ENCODE peak calls at places on chromosomes 6 and 20, in seven cellular contexts. A is progenitor cell of endocrine pancreas, G is upper lobe of left lung, H is AG09309, O is IMR-90, M is cardiac fibroblast, J is brain microvascular endothelial cell. Y is an unnamed sample.

GRCh38 chr6:27066802-27067201 is 180.7 kb upstream of the PRSS16 start:
- DNase-seq in A (no peak), G (no peak), H (no peak), O (no peak), M (no peak), J (no peak), Y (no peak)

GRCh38 chr20:24503352-24503931 is 34.0 kb downstream of the SYNDIG1 start:
- DNase-seq in A (no peak), G (no peak), H (no peak), O (peak), M (peak), J (peak), Y (peak)

GRCh38 chr20:38278150-38278549 is 17.6 kb upstream of the KIAA1755 start:
- DNase-seq in A (no peak), G (no peak), H (no peak), O (peak), M (no peak), J (peak), Y (no peak)

GRCh38 chr6:138293428-138293827 is 75.1 kb upstream of the PBOV1 start:
- DNase-seq in A (no peak), G (no peak), H (peak), O (no peak), M (no peak), J (no peak), Y (peak)

GRCh38 chr6:135667694-135668455 is 170.3 kb upstream of the AHI1 start:
- DNase-seq in A (no peak), G (peak), H (peak), O (peak), M (peak), J (peak), Y (no peak)

GRCh38 chr6:53148684-53149083 is at the start of gene GCM1:
- DNase-seq in A (no peak), G (no peak), H (no peak), O (no peak), M (no peak), J (no peak), Y (no peak)

GRCh38 chr6:154548130-154548830 is 37.8 kb upstream of the CNKSR3 start:
- DNase-seq in A (no peak), G (peak), H (no peak), O (peak), M (peak), J (peak), Y (peak)

GRCh38 chr6:119966484-119966883 is 616.9 kb upstream of the MAN1A1 start:
- DNase-seq in A (no peak), G (no peak), H (no peak), O (no peak), M (no peak), J (no peak), Y (no peak)

GRCh38 chr6:75893058-75893775 is 144.2 kb downstream of the MYO6 start:
- DNase-seq in A (no peak), G (no peak), H (peak), O (peak), M (peak), J (peak), Y (peak)

GRCh38 chr6:150204705-150205472 is 62.0 kb downstream of the PPP1R14C start:
- DNase-seq in A (no peak), G (peak), H (no peak), O (no peak), M (no peak), J (no peak), Y (peak)

GRCh38 chr20:50837532-50838321 is 42.9 kb downstream of the BCAS4 start:
- DNase-seq in A (no peak), G (no peak), H (peak), O (peak), M (peak), J (peak), Y (peak)

GRCh38 chr20:8303651-8304050 is 171.6 kb downstream of the PLCB1 start:
- DNase-seq in A (no peak), G (no peak), H (no peak), O (no peak), M (no peak), J (no peak), Y (no peak)

GRCh38 chr6:36387440-36388303 is at the start of gene ETV7:
- DNase-seq in A (no peak), G (peak), H (no peak), O (peak), M (peak), J (no peak), Y (peak)

GRCh38 chr20:62995898-62996595 is 10.7 kb downstream of the BHLHE23 start:
- DNase-seq in A (no peak), G (no peak), H (no peak), O (no peak), M (no peak), J (no peak), Y (no peak)

GRCh38 chr6:36947570-36948351 is 6.8 kb upstream of the PI16 start:
- DNase-seq in A (no peak), G (peak), H (no peak), O (peak), M (no peak), J (no peak), Y (no peak)

GRCh38 chr6:145813285-145814034 is 1.1 kb downstream of the FBXO30 start:
- DNase-seq in A (no peak), G (no peak), H (peak), O (peak), M (peak), J (peak), Y (peak)

GRCh38 chr20:33053291-33054106 is at the start of gene BPIFB3:
- DNase-seq in A (no peak), G (no peak), H (no peak), O (no peak), M (no peak), J (no peak), Y (no peak)

GRCh38 chr6:42406296-42407280 is 45.1 kb downstream of the TRERF1 start:
- DNase-seq in A (no peak), G (no peak), H (no peak), O (peak), M (peak), J (peak), Y (peak)

GRCh38 chr6:149871182-149871581 is 7.0 kb upstream of the LRP11 start:
- DNase-seq in A (no peak), G (no peak), H (no peak), O (no peak), M (no peak), J (no peak), Y (no peak)

GRCh38 chr6:109788687-109789086 is 97.6 kb downstream of the FIG4 start:
- DNase-seq in A (no peak), G (no peak), H (no peak), O (no peak), M (peak), J (no peak), Y (no peak)

GRCh38 chr20:59151820-59152219 is 11.8 kb upstream of the ZNF831 start:
- DNase-seq in A (no peak), G (no peak), H (no peak), O (no peak), M (no peak), J (no peak), Y (no peak)

GRCh38 chr20:21102252-21102609 is 3.9 kb downstream of the LINC00237 start:
- DNase-seq in A (no peak), G (no peak), H (no peak), O (no peak), M (no peak), J (no peak), Y (peak)

GRCh38 chr6:143896096-143896880 is 32.0 kb downstream of the ZC2HC1B start:
- DNase-seq in A (no peak), G (peak), H (no peak), O (no peak), M (no peak), J (no peak), Y (peak)

GRCh38 chr6:35213824-35214756 is at the start of gene SCUBE3:
- DNase-seq in A (peak), G (no peak), H (no peak), O (peak), M (peak), J (peak), Y (peak)

GRCh38 chr20:45971675-45972499 is at the start of gene ZNF335:
- DNase-seq in A (peak), G (peak), H (peak), O (peak), M (peak), J (peak), Y (peak)
- TF ChIP-seq CTCF in A (peak), G (peak), H (no peak), O (peak), M (peak), J (peak), Y (no peak)

DNA sequence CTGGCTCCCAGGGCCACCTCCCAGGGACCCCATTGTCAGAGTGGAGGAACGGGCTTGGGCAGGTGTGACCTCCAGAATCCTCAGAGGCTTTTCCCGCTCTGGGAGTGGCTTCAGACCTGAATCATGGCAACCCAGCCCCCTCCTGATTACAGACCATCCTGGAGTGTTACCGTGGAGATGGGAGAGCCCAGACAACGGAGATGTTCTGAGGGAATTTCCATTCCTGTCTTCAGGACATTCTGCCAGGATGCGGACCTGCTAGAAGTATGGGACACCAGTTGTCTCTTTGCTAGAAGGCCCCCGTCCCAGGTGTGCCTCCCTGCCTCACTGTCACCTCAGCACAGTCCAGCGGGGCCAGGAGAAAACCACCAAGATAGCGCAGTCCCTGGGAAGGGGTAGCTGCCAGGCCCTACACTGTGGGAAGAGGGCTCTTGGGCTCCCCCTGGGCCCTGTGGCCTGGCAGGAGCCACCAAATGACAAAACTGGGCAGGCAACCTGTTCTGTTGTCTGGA is 109.9 kb downstream of the PSMB1 start:
- DNase-seq in A (no peak), G (no peak), H (no peak), O (no peak), M (no peak), J (no peak), Y (peak)
- TF ChIP-seq CTCF in A (peak), G (no peak), H (no peak), O (no peak), M (peak), J (peak), Y (no peak)

GRCh38 chr6:20085817-20086216 is 126.5 kb downstream of the MBOAT1 start:
- DNase-seq in A (no peak), G (no peak), H (no peak), O (no peak), M (no peak), J (no peak), Y (no peak)
- TF ChIP-seq CTCF in A (no peak), G (no peak), H (no peak), O (no peak), M (no peak), J (no peak), Y (no peak)

DNA sequence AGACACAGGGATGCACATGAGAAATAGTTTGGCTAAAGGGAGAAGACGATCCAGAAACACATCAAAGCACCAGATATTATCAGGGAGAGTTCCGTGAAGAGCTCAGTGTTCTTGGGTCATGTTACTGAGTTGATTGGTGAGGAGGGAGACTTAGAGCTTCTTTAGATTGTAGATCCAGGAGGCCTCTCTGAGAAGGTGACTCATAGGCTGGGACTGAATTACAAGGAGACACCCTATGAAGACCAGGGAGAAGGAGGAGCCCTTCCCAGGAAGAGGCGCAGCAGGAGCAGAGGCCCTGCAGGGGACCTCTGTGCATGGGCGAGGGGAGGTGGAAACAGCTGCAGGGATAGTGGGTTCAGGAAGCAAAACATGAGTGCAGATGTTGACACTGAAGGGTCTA is 196.5 kb downstream of the SLC24A3 start:
- DNase-seq in A (no peak), G (no peak), H (no peak), O (no peak), M (no peak), J (no peak), Y (no peak)
- TF ChIP-seq CTCF in A (no peak), G (no peak), H (no peak), O (no peak), M (no peak), J (no peak), Y (no peak)

DNA sequence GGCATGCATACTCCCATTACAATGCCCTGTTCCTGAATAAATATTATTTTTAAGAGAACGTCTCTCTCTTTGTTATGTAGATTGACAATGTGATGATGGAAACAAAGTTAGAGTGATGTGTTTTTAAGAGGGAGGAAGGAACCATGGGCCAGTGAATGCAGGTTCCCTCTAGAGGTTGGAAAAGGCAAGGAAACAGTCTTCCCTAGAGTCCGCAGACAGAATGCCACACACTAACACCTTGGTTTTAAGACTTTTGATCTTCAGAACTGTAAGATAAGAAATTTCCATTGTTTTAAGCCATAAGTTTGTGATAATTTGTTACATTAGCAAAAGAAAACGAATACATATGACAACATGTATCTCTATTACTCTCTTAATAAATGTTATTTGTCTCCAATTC is 4.7 kb upstream of the CENPW start:
- DNase-seq in A (no peak), G (no peak), H (no peak), O (no peak), M (no peak), J (no peak), Y (no peak)
- TF ChIP-seq CTCF in A (peak), G (no peak), H (no peak), O (no peak), M (no peak), J (peak), Y (peak)

DNA sequence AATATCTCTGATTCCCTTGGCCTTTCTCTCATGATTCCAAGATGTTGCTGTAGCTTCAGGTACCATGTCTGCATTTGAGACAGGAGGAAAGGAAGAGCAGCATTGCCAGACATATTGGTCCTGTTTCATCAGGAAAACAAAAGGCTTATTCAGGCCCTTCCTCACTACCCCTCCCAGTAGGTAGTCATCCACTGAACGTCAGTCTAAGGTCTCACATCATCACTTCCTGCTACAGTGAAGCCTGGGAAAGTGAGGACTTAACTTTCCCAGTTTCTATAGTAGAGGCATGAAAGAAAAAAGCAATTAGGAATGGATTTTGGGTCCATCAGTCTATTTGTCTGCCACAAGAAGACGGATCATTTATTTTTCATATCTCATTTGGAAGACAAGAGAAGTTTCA is 85.7 kb upstream of the SOX4 start:
- DNase-seq in A (no peak), G (no peak), H (no peak), O (peak), M (no peak), J (no peak), Y (no peak)
- TF ChIP-seq CTCF in A (no peak), G (no peak), H (no peak), O (no peak), M (no peak), J (no peak), Y (no peak)

GRCh38 chr6:31397901-31398300 is 5.5 kb upstream of the MICA start:
- DNase-seq in A (no peak), G (no peak), H (no peak), O (no peak), M (no peak), J (no peak), Y (no peak)

GRCh38 chr6:31394381-31394780 is 9.0 kb upstream of the MICA start:
- DNase-seq in A (no peak), G (no peak), H (no peak), O (no peak), M (no peak), J (no peak), Y (no peak)

GRCh38 chr6:31395832-31396231 is 7.6 kb upstream of the MICA start:
- DNase-seq in A (no peak), G (no peak), H (no peak), O (no peak), M (no peak), J (no peak), Y (no peak)

GRCh38 chr6:31393932-31394331 is 9.5 kb upstream of the MICA start:
- DNase-seq in A (no peak), G (no peak), H (no peak), O (peak), M (no peak), J (no peak), Y (no peak)

DNA sequence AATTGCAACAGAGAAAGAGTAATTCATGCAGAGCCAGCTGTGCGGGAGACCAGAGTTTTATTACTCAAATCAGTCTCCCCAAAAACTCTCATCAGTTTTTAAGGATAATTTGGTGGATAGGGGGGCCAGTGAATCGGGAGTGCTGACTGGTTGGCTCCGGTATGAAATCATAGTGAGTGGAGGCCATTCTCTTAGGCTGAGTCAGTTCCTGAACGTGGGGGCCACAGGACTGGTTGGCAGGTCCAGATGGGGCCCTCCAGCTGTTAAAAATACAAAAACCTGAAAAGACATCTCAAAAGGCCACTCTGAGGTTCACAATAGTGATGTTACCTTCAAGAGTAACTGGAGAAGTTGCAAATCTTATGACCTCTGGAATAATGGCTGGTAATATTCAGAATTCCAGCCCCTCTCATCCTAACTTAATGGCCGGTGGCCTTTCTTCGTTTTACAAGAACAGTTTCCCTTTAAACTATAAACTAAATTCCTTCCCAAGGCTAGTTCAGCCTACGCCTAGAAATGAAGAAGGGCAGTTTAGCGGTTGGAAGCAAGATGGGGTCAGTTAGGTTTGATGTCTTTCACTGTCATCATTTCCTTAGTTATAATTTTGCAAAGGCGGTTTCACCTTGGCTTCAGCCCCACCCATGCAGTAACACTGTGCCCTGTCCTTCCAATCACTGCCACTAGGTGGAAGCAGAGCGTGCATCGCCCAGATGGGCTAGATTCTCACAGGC is 6.8 kb upstream of the MICA start:
- DNase-seq in A (peak), G (peak), H (no peak), O (peak), M (peak), J (peak), Y (peak)
- TF ChIP-seq CTCF in A (peak), G (peak), H (peak), O (peak), M (peak), J (peak), Y (peak)